ENCODE peak calls at places on chromosomes 4 and X, in ten cellular contexts. U is AG08396; B is anterior cingulate cortex; I is T-helper 2 cell; V is nephron progenitor cell; D is activated CD4-positive, alpha-beta T cell treated with anti-CD3 and anti-CD28 coated beads, Interleukin-2, amount 50 U/mL, for 24 hours; W is AG04450; G is activated CD4-positive, CD25-positive, alpha-beta regulatory T cell treated with anti-CD3 and anti-CD28 coated beads, Interleukin-2, amount 50 U/mL, for 72 hours; Z is left cardiac atrium; A is ELF-1. Q is an unnamed sample.

GRCh38 chrX:40201486-40201885 is 103.7 kb upstream of the BCOR start:
- DNase-seq in G (no peak), I (no peak), Z (no peak), U (no peak), B (no peak), D (no peak), A (no peak), W (no peak), V (no peak), Q (no peak)

GRCh38 chr4:148740701-148741100 is 298.5 kb upstream of the NR3C2 start:
- DNase-seq in I (no peak), V (no peak), Z (no peak), A (no peak), B (no peak), G (no peak), U (no peak), W (no peak), D (no peak), Q (no peak)

GRCh38 chr4:41882622-41883347 is 52.4 kb upstream of the TMEM33 start:
- DNase-seq in B (peak; percentile 12), A (peak; percentile 60), I (no peak), U (peak; percentile 90), Z (no peak), D (peak; percentile 38), G (peak; percentile 61), W (no peak), V (peak; percentile 70), Q (peak; percentile 64)

GRCh38 chr4:54063737-54064316 is 578 bp downstream of the CHIC2 start:
- DNase-seq in A (peak; percentile 63), G (no peak), U (no peak), V (no peak), B (peak; percentile 44), D (no peak), I (no peak), W (no peak), Z (peak; percentile 43), Q (no peak)

GRCh38 chrX:155215443-155216178 is 649 bp upstream of the VBP1 start:
- DNase-seq in V (no peak), I (no peak), Z (no peak), G (no peak), A (no peak), D (no peak), U (no peak), B (no peak), W (no peak), Q (no peak)

GRCh38 chr4:152534541-152535231 is 1.2 kb downstream of the FBXW7 start:
- DNase-seq in B (no peak), I (peak; percentile 43), Z (peak; percentile 45), A (peak; percentile 41), D (no peak), U (peak; percentile 34), V (peak; percentile 59), G (peak; percentile 47), W (no peak), Q (no peak)

GRCh38 chr4:185305979-185306442 is 89.7 kb downstream of the LRP2BP start:
- DNase-seq in U (peak; percentile 62), B (peak; percentile 16), W (peak; percentile 76), A (peak; percentile 26), Z (no peak), G (no peak), I (no peak), D (no peak), V (no peak), Q (peak; percentile 50)

GRCh38 chr4:182142146-182143085 is 100.8 kb upstream of the TENM3 start:
- DNase-seq in D (no peak), I (no peak), Z (no peak), A (peak; percentile 79), W (no peak), B (no peak), G (no peak), V (peak; percentile 70), U (no peak), Q (no peak)

GRCh38 chr4:48049483-48049882 is 32.9 kb downstream of the NIPAL1 start:
- DNase-seq in B (no peak), U (no peak), G (no peak), D (no peak), W (no peak), Z (no peak), V (no peak), A (no peak), I (no peak), Q (no peak)

GRCh38 chr4:161403781-161404180 is 760.0 kb downstream of the FSTL5 start:
- DNase-seq in D (no peak), I (no peak), Z (no peak), B (no peak), W (no peak), G (no peak), A (no peak), U (no peak), V (no peak), Q (no peak)

GRCh38 chr4:111717916-111718315 is 427.3 kb upstream of the FAM241A start:
- DNase-seq in U (no peak), V (no peak), G (no peak), B (no peak), I (no peak), A (no peak), W (no peak), D (no peak), Z (no peak), Q (no peak)

GRCh38 chrX:46376246-46376885 is 168.9 kb downstream of the ZNF674 start:
- DNase-seq in I (peak; percentile 4), V (peak; percentile 10), Z (no peak), A (peak; percentile 84), G (no peak), U (peak; percentile 48), W (peak; percentile 11), B (no peak), D (peak; percentile 37), Q (peak; percentile 19)

GRCh38 chr4:7767966-7768365 is 171.7 kb downstream of the AFAP1 start:
- DNase-seq in D (no peak), Z (no peak), W (no peak), A (no peak), I (no peak), U (no peak), V (no peak), G (no peak), B (no peak), Q (no peak)

GRCh38 chr4:118955515-118955914 is 66.9 kb downstream of the SYNPO2 start:
- DNase-seq in Z (no peak), U (no peak), A (no peak), V (no peak), I (no peak), B (no peak), D (no peak), W (no peak), G (no peak), Q (no peak)

GRCh38 chr4:125316391-125316780 is 1.6 kb downstream of the FAT4 start:
- DNase-seq in I (no peak), G (no peak), B (no peak), U (peak; percentile 29), V (peak; percentile 32), Z (peak; percentile 57), A (peak; percentile 48), D (no peak), W (no peak), Q (peak; percentile 14)

GRCh38 chr4:1833307-1834046 is 22.5 kb downstream of the LETM1 start:
- DNase-seq in U (no peak), Z (no peak), W (no peak), B (no peak), V (no peak), I (no peak), A (no peak), G (no peak), D (no peak), Q (no peak)

GRCh38 chr4:138049350-138049749 is 192.8 kb downstream of the SLC7A11 start:
- DNase-seq in D (no peak), G (no peak), V (no peak), I (no peak), U (no peak), Z (no peak), A (no peak), B (no peak), W (no peak), Q (no peak)

GRCh38 chr4:132063829-132064228 is 1085.3 kb upstream of the PCDH10 start:
- DNase-seq in U (no peak), Z (no peak), D (no peak), A (no peak), B (no peak), G (no peak), W (peak; percentile 1), I (no peak), V (no peak), Q (no peak)

GRCh38 chr4:75042601-75043208 is 109.8 kb downstream of the PARM1 start:
- DNase-seq in V (no peak), D (no peak), Z (no peak), B (no peak), A (no peak), U (no peak), I (no peak), G (no peak), W (no peak), Q (no peak)

GRCh38 chrX:31021537-31021936 is 50.3 kb downstream of the FTHL17 start:
- DNase-seq in B (no peak), V (no peak), U (no peak), I (no peak), W (no peak), G (no peak), A (no peak), D (no peak), Z (no peak), Q (no peak)

GRCh38 chr4:5712517-5712916 is 1.5 kb downstream of the EVC start:
- DNase-seq in Z (no peak), D (no peak), I (no peak), W (no peak), U (no peak), A (no peak), V (no peak), B (no peak), G (no peak), Q (peak; percentile 17)

GRCh38 chr4:88284378-88285234 is at the start of gene PPM1K:
- DNase-seq in U (peak; percentile 97), A (peak; percentile 99), Z (peak; percentile 100), G (peak; percentile 99), B (peak; percentile 99), I (peak; percentile 99), V (peak; percentile 99), D (peak; percentile 96), W (peak; percentile 97), Q (peak; percentile 89)

GRCh38 chr4:123233409-123233808 is 163.2 kb upstream of the SPRY1 start:
- DNase-seq in V (no peak), B (no peak), A (no peak), Z (no peak), I (no peak), G (no peak), W (no peak), D (no peak), U (no peak), Q (no peak)

GRCh38 chrX:100248894-100249493 is 161.1 kb downstream of the PCDH19 start:
- DNase-seq in D (no peak), W (no peak), A (no peak), U (no peak), V (no peak), Z (no peak), B (no peak), I (no peak), G (no peak), Q (no peak)

GRCh38 chr4:24262616-24263015 is 321.7 kb downstream of the DHX15 start:
- DNase-seq in A (no peak), Z (no peak), W (no peak), D (no peak), G (no peak), U (no peak), B (no peak), I (no peak), V (no peak), Q (no peak)

GRCh38 chr4:52263612-52264011 is 212.5 kb downstream of the SPATA18 start:
- DNase-seq in B (no peak), D (no peak), W (no peak), G (no peak), A (no peak), U (no peak), I (no peak), Z (no peak), V (no peak), Q (no peak)

GRCh38 chr4:138941037-138941436 is 74.5 kb upstream of the NOCT start:
- DNase-seq in G (no peak), V (no peak), W (no peak), Z (no peak), U (no peak), D (no peak), B (no peak), I (no peak), A (no peak), Q (no peak)

GRCh38 chr4:147928400-147928799 is 196.5 kb downstream of the ARHGAP10 start:
- DNase-seq in W (peak; percentile 21), G (no peak), A (no peak), I (no peak), Z (no peak), D (no peak), V (no peak), B (no peak), U (peak; percentile 7), Q (no peak)